ENCODE peak calls at places on chromosomes 7 and 10, in five cellular contexts. A is CD8-positive, alpha-beta memory T cell; I is GM23248; H is upper lobe of left lung; O is naive thymus-derived CD4-positive, alpha-beta T cell. M is an unnamed sample.

GRCh38 chr7:41880107-41880506 is 177.2 kb upstream of the INHBA start:
- DNase-seq in A (no peak), I (peak; percentile 85), H (no peak), O (no peak), M (no peak)

GRCh38 chr10:21100871-21101514 is 203.9 kb upstream of the NEBL start:
- DNase-seq in A (no peak), I (peak; percentile 52), H (no peak), O (no peak), M (no peak)

GRCh38 chr7:19107392-19108147 is 9.9 kb downstream of the TWIST1 start:
- DNase-seq in A (no peak), I (peak; percentile 88), H (no peak), O (no peak), M (no peak)

GRCh38 chr7:33722383-33723096 is 182.8 kb upstream of the BMPER start:
- DNase-seq in A (no peak), I (peak; percentile 43), H (no peak), O (no peak), M (no peak)

GRCh38 chr10:110914411-110914810 is 4.6 kb downstream of the BBIP1 start:
- DNase-seq in A (no peak), I (peak; percentile 32), H (no peak), O (no peak), M (no peak)

GRCh38 chr7:73509463-73509862 is 12.6 kb downstream of the BAZ1B start:
- DNase-seq in A (no peak), I (no peak), H (peak; percentile 84), O (no peak), M (no peak)

GRCh38 chr7:139914306-139914747 is 85.3 kb downstream of the TBXAS1 start:
- DNase-seq in A (no peak), I (peak; percentile 58), H (no peak), O (no peak), M (no peak)

GRCh38 chr7:26307226-26307625 is 15.6 kb downstream of the SNX10 start:
- DNase-seq in A (no peak), I (peak; percentile 73), H (peak; percentile 73), O (no peak), M (no peak)

GRCh38 chr10:64113796-64114195 is 592.6 kb downstream of the REEP3 start:
- DNase-seq in A (no peak), I (no peak), H (no peak), O (no peak), M (no peak)

GRCh38 chr7:51077951-51078350 is 238.7 kb downstream of the COBL start:
- DNase-seq in A (no peak), I (peak; percentile 50), H (no peak), O (no peak), M (no peak)

GRCh38 chr10:126646101-126646500 is 24.4 kb downstream of the C10orf90 start:
- DNase-seq in A (no peak), I (peak; percentile 57), H (no peak), O (no peak), M (no peak)

GRCh38 chr7:25103766-25104165 is 21.3 kb downstream of the CYCS start:
- DNase-seq in A (no peak), I (no peak), H (no peak), O (no peak), M (no peak)

GRCh38 chr10:123614888-123615287 is 51.3 kb upstream of the GPR26 start:
- DNase-seq in A (peak; percentile 50), I (peak; percentile 67), H (peak; percentile 33), O (peak; percentile 7), M (peak; percentile 45)

GRCh38 chr7:6268023-6268908 is 4.2 kb downstream of the CYTH3 start:
- DNase-seq in A (no peak), I (no peak), H (no peak), O (no peak), M (no peak)

GRCh38 chr10:69657417-69657816 is 27.4 kb downstream of the FAM241B start:
- DNase-seq in A (no peak), I (peak; percentile 31), H (no peak), O (no peak), M (no peak)

GRCh38 chr7:92634125-92634710 is 44.0 kb upstream of the FAM133B start:
- DNase-seq in A (no peak), I (no peak), H (no peak), O (no peak), M (no peak)

GRCh38 chr7:152142976-152143665 is 117.6 kb downstream of the GALNT11 start:
- DNase-seq in A (no peak), I (no peak), H (no peak), O (no peak), M (no peak)

GRCh38 chr10:102395677-102396197 is at the start of gene NFKB2:
- DNase-seq in A (no peak), I (peak; percentile 70), H (peak; percentile 70), O (no peak), M (no peak)

GRCh38 chr7:93910076-93910994 is 4.0 kb downstream of the GNGT1 start:
- DNase-seq in A (no peak), I (peak; percentile 73), H (no peak), O (no peak), M (no peak)

GRCh38 chr7:125125315-125125714 is 195.7 kb upstream of the POT1 start:
- DNase-seq in A (no peak), I (no peak), H (no peak), O (no peak), M (no peak)

GRCh38 chr10:15588635-15589081 is 131.1 kb downstream of the ITGA8 start:
- DNase-seq in A (no peak), I (peak; percentile 9), H (no peak), O (no peak), M (no peak)

GRCh38 chr10:96416643-96417042 is 57.8 kb upstream of the OPALIN start:
- DNase-seq in A (no peak), I (no peak), H (no peak), O (no peak), M (no peak)

GRCh38 chr7:104767113-104767512 is 246.9 kb upstream of the KMT2E start:
- DNase-seq in A (no peak), I (no peak), H (no peak), O (no peak), M (no peak)

GRCh38 chr7:24718977-24719491 is 38.2 kb downstream of the GSDME start:
- DNase-seq in A (no peak), I (no peak), H (no peak), O (no peak), M (peak; percentile 42)

GRCh38 chr10:132193907-132194552 is 7.3 kb downstream of the DPYSL4 start:
- DNase-seq in A (peak; percentile 43), I (peak; percentile 43), H (no peak), O (no peak), M (no peak)

GRCh38 chr7:80851896-80852476 is 66.9 kb downstream of the SEMA3C start:
- DNase-seq in A (no peak), I (peak; percentile 66), H (no peak), O (no peak), M (no peak)

GRCh38 chr10:78972160-78972946 is 96.4 kb upstream of the ZMIZ1 start:
- DNase-seq in A (no peak), I (peak; percentile 94), H (peak; percentile 71), O (no peak), M (no peak)

GRCh38 chr10:60798031-60798430 is 19.8 kb downstream of the CDK1 start:
- DNase-seq in A (no peak), I (peak; percentile 39), H (no peak), O (no peak), M (no peak)

GRCh38 chr10:5930272-5930671 is 40.2 kb downstream of the FBH1 start:
- DNase-seq in A (no peak), I (no peak), H (no peak), O (no peak), M (no peak)

GRCh38 chr7:108012499-108013430 is 9.8 kb upstream of the LAMB1 start:
- DNase-seq in A (no peak), I (peak; percentile 50), H (no peak), O (no peak), M (no peak)

GRCh38 chr7:47937711-47938573 is 10.3 kb downstream of the PKD1L1 start:
- DNase-seq in A (no peak), I (no peak), H (no peak), O (no peak), M (no peak)

GRCh38 chr7:96179863-96180262 is 142.0 kb downstream of the SLC25A13 start:
- DNase-seq in A (no peak), I (no peak), H (no peak), O (no peak), M (no peak)

GRCh38 chr7:11831383-11831726 is 643 bp downstream of the THSD7A start:
- DNase-seq in A (no peak), I (peak; percentile 20), H (no peak), O (no peak), M (no peak)

GRCh38 chr7:30995541-30995940 is 31.8 kb downstream of the GHRHR start:
- DNase-seq in A (no peak), I (no peak), H (no peak), O (no peak), M (no peak)

GRCh38 chr7:116327751-116328150 is 117.4 kb downstream of the TES start:
- DNase-seq in A (no peak), I (peak; percentile 70), H (no peak), O (no peak), M (no peak)

GRCh38 chr10:28489201-28489600 is 43.7 kb upstream of the WAC start:
- DNase-seq in A (no peak), I (no peak), H (no peak), O (no peak), M (no peak)
- H3K27ac ChIP-seq in A (no peak overlapping the region), I (no peak overlapping the region), H (no peak overlapping the region), O (no peak overlapping the region), M (no peak overlapping the region)

GRCh38 chr10:7872041-7872442 is 53.7 kb downstream of the TAF3 start:
- DNase-seq in A (no peak), I (peak; percentile 44), H (no peak), O (no peak), M (no peak)
- H3K4me3 ChIP-seq in A (no peak overlapping the region), I (peak overlapping the region; percentile 75), H (no peak overlapping the region), O (no peak overlapping the region), M (no peak overlapping the region)

DNA sequence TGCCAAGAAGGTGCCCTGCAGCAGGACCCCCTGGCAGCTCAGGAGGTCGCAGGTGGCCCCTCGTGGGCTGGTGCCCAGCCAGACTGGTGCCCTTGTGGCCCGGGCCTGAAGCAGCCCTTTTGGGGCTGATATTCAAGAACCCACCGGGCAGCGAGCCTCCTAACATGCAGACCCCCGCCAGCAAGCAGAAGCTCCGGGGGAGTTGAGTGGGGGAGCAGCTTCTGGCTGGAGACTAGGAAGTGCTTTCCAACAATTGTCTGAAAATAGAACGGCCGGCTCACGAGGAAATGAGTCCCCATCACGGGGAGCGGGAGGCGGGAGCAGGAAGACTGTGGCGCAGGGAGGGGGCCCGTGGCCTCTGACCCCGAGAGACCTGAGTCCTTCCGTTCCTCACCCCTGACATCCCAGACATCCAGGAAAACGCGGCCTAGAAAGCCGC is 9.5 kb upstream of the INTS1 start:
- DNase-seq in A (no peak), I (peak; percentile 38), H (peak; percentile 63), O (no peak), M (no peak)
- H3K27ac ChIP-seq in A (no peak overlapping the region), I (peak overlapping the region; percentile 47), H (peak overlapping the region; percentile 75), O (no peak overlapping the region), M (no peak overlapping the region)

GRCh38 chr7:156940421-156941122 is 8.9 kb upstream of the NOM1 start:
- DNase-seq in A (no peak), I (no peak), H (no peak), O (no peak), M (no peak)

GRCh38 chr7:156944876-156945275 is 4.6 kb upstream of the NOM1 start:
- DNase-seq in A (no peak), I (no peak), H (no peak), O (no peak), M (no peak)

GRCh38 chr7:156941393-156942182 is 7.9 kb upstream of the NOM1 start:
- DNase-seq in A (no peak), I (no peak), H (no peak), O (no peak), M (no peak)

GRCh38 chr7:156942708-156943090 is 6.8 kb upstream of the NOM1 start:
- DNase-seq in A (no peak), I (peak; percentile 22), H (no peak), O (no peak), M (peak; percentile 31)

GRCh38 chr7:156943091-156944041 is 6.1 kb upstream of the NOM1 start:
- DNase-seq in A (no peak), I (peak; percentile 14), H (no peak), O (no peak), M (no peak)
- H3K4me3 ChIP-seq in A (no peak overlapping the region), I (no peak overlapping the region), H (no peak overlapping the region), O (no peak overlapping the region), M (no peak overlapping the region)